ENCODE peak calls at places on chromosomes 11 and 22, in nine cellular contexts. Q is Jurkat, Clone E6-1; W is skeletal muscle cell; S is BE2C; T is NAMALWA; D is RPMI8226; Y is activated CD4-positive, alpha-beta T cell treated with anti-CD3 and anti-CD28 coated beads, Interleukin-2, amount 50 U/mL, for 48 hours; A is activated naive CD4-positive, alpha-beta T cell; G is D341Med. O is an unnamed sample.

GRCh38 chr22:27454807-27455450 is 346.6 kb downstream of the MN1 start:
- DNase-seq in Q (no peak), W (no peak), S (no peak), T (no peak), D (no peak), Y (no peak), A (no peak), G (no peak), O (no peak)

GRCh38 chr22:29277927-29278326 is 9.9 kb downstream of the EWSR1 start:
- DNase-seq in Q (no peak), W (no peak), S (no peak), T (no peak), D (no peak), Y (no peak), A (no peak), G (no peak), O (no peak)

GRCh38 chr22:46055851-46056168 is 78.8 kb upstream of the WNT7B start:
- DNase-seq in Q (no peak), W (no peak), S (no peak), T (no peak), D (no peak), Y (no peak), A (no peak), G (no peak), O (no peak)

GRCh38 chr11:1567052-1567720 is 4.9 kb downstream of the DUSP8 start:
- DNase-seq in Q (no peak), W (no peak), S (no peak), T (no peak), D (peak; percentile 1), Y (no peak), A (no peak), G (no peak), O (peak; percentile 26)

GRCh38 chr11:134592391-134592990 is 180.4 kb upstream of the B3GAT1 start:
- DNase-seq in Q (peak; percentile 85), W (no peak), S (peak; percentile 66), T (peak; percentile 59), D (peak; percentile 36), Y (peak; percentile 67), A (peak; percentile 11), G (peak; percentile 62), O (peak; percentile 82)

GRCh38 chr11:99911116-99911515 is 776.0 kb upstream of the ARHGAP42 start:
- DNase-seq in Q (no peak), W (no peak), S (no peak), T (peak; percentile 8), D (no peak), Y (no peak), A (no peak), G (peak; percentile 23), O (no peak)

GRCh38 chr11:117839936-117840813 is 15.6 kb upstream of the FXYD2 start:
- DNase-seq in Q (no peak), W (no peak), S (no peak), T (no peak), D (no peak), Y (no peak), A (no peak), G (no peak), O (peak; percentile 11)

GRCh38 chr11:124080319-124081001 is 34.8 kb upstream of the VWA5A start:
- DNase-seq in Q (no peak), W (no peak), S (no peak), T (no peak), D (no peak), Y (no peak), A (no peak), G (no peak), O (no peak)

GRCh38 chr22:25448435-25449051 is 115.9 kb upstream of the GRK3 start:
- DNase-seq in Q (no peak), W (no peak), S (peak; percentile 28), T (peak; percentile 40), D (peak; percentile 7), Y (peak; percentile 15), A (no peak), G (peak; percentile 42), O (peak; percentile 35)

GRCh38 chr11:61967177-61967923 is at the start of gene FTH1:
- DNase-seq in Q (peak; percentile 83), W (peak; percentile 67), S (peak; percentile 87), T (peak; percentile 91), D (peak; percentile 98), Y (peak; percentile 82), A (peak; percentile 90), G (peak; percentile 98), O (peak; percentile 92)

GRCh38 chr11:46521947-46522681 is 71.7 kb downstream of the AMBRA1 start:
- DNase-seq in Q (no peak), W (no peak), S (no peak), T (peak; percentile 34), D (no peak), Y (no peak), A (no peak), G (no peak), O (no peak)

GRCh38 chr11:57515332-57516060 is at the start of gene SLC43A1:
- DNase-seq in Q (no peak), W (no peak), S (peak; percentile 25), T (peak; percentile 63), D (peak; percentile 71), Y (peak; percentile 57), A (no peak), G (peak; percentile 71), O (peak; percentile 58)

O was measured in glutamatergic neuron.